ENCODE peak calls at places on chromosomes 16 and 17, in nine cellular contexts. One of them, this sample, is unnamed.

GRCh38 chr17:73595068-73595865 is 49.0 kb downstream of the SDK2 start:
- DNase-seq in ELF-1: peak
- DNase-seq in germinal center: peak
- DNase-seq in EH: peak
- DNase-seq in nephron progenitor cell: peak
- DNase-seq in natural killer cell: no peak
- DNase-seq in posterior cingulate gyrus: peak
- DNase-seq in smooth muscle cell of the brain vasculature: no peak
- DNase-seq in activated CD8-positive, alpha-beta T cell treated with anti-CD3 and anti-CD28 coated beads for 36 hours: peak
- DNase-seq in this sample: no peak

GRCh38 chr16:4918790-4919210 is 18.1 kb downstream of the PPL start:
- DNase-seq in germinal center: no peak
- DNase-seq in smooth muscle cell of the brain vasculature: no peak
- DNase-seq in natural killer cell: no peak
- DNase-seq in ELF-1: peak
- DNase-seq in activated CD8-positive, alpha-beta T cell treated with anti-CD3 and anti-CD28 coated beads for 36 hours: no peak
- DNase-seq in nephron progenitor cell: peak
- DNase-seq in EH: no peak
- DNase-seq in posterior cingulate gyrus: no peak
- DNase-seq in this sample: no peak

GRCh38 chr17:17391575-17392370 is 85.0 kb upstream of the MED9 start:
- DNase-seq in EH: no peak
- DNase-seq in activated CD8-positive, alpha-beta T cell treated with anti-CD3 and anti-CD28 coated beads for 36 hours: peak
- DNase-seq in nephron progenitor cell: no peak
- DNase-seq in natural killer cell: peak
- DNase-seq in germinal center: no peak
- DNase-seq in posterior cingulate gyrus: peak
- DNase-seq in ELF-1: no peak
- DNase-seq in smooth muscle cell of the brain vasculature: no peak
- DNase-seq in this sample: no peak

GRCh38 chr16:83692224-83692623 is 115.6 kb upstream of the HSBP1 start:
- DNase-seq in EH: no peak
- DNase-seq in ELF-1: no peak
- DNase-seq in nephron progenitor cell: no peak
- DNase-seq in natural killer cell: no peak
- DNase-seq in posterior cingulate gyrus: no peak
- DNase-seq in smooth muscle cell of the brain vasculature: no peak
- DNase-seq in activated CD8-positive, alpha-beta T cell treated with anti-CD3 and anti-CD28 coated beads for 36 hours: no peak
- DNase-seq in germinal center: no peak
- DNase-seq in this sample: no peak

GRCh38 chr17:51997723-51998122 is 160.8 kb downstream of the CA10 start:
- DNase-seq in posterior cingulate gyrus: no peak
- DNase-seq in nephron progenitor cell: no peak
- DNase-seq in natural killer cell: no peak
- DNase-seq in germinal center: no peak
- DNase-seq in EH: no peak
- DNase-seq in ELF-1: no peak
- DNase-seq in smooth muscle cell of the brain vasculature: no peak
- DNase-seq in activated CD8-positive, alpha-beta T cell treated with anti-CD3 and anti-CD28 coated beads for 36 hours: no peak
- DNase-seq in this sample: no peak

GRCh38 chr17:9872852-9873251 is 32.2 kb downstream of the RCVRN start:
- DNase-seq in ELF-1: no peak
- DNase-seq in nephron progenitor cell: no peak
- DNase-seq in natural killer cell: no peak
- DNase-seq in germinal center: no peak
- DNase-seq in EH: no peak
- DNase-seq in smooth muscle cell of the brain vasculature: no peak
- DNase-seq in posterior cingulate gyrus: no peak
- DNase-seq in activated CD8-positive, alpha-beta T cell treated with anti-CD3 and anti-CD28 coated beads for 36 hours: no peak
- DNase-seq in this sample: no peak

GRCh38 chr16:11390573-11391495 is 45.6 kb downstream of the RMI2 start:
- DNase-seq in natural killer cell: no peak
- DNase-seq in nephron progenitor cell: peak
- DNase-seq in ELF-1: peak
- DNase-seq in germinal center: no peak
- DNase-seq in smooth muscle cell of the brain vasculature: no peak
- DNase-seq in posterior cingulate gyrus: no peak
- DNase-seq in activated CD8-positive, alpha-beta T cell treated with anti-CD3 and anti-CD28 coated beads for 36 hours: no peak
- DNase-seq in EH: peak
- DNase-seq in this sample: no peak

GRCh38 chr17:76432004-76432403 is 20.9 kb downstream of the UBE2O start:
- DNase-seq in posterior cingulate gyrus: no peak
- DNase-seq in smooth muscle cell of the brain vasculature: no peak
- DNase-seq in ELF-1: no peak
- DNase-seq in natural killer cell: no peak
- DNase-seq in activated CD8-positive, alpha-beta T cell treated with anti-CD3 and anti-CD28 coated beads for 36 hours: no peak
- DNase-seq in nephron progenitor cell: no peak
- DNase-seq in EH: no peak
- DNase-seq in germinal center: no peak
- DNase-seq in this sample: no peak

GRCh38 chr16:87766485-87766797 is 655 bp upstream of the KLHDC4 start:
- DNase-seq in nephron progenitor cell: no peak
- DNase-seq in smooth muscle cell of the brain vasculature: no peak
- DNase-seq in germinal center: no peak
- DNase-seq in posterior cingulate gyrus: no peak
- DNase-seq in natural killer cell: no peak
- DNase-seq in EH: no peak
- DNase-seq in ELF-1: no peak
- DNase-seq in activated CD8-positive, alpha-beta T cell treated with anti-CD3 and anti-CD28 coated beads for 36 hours: no peak
- DNase-seq in this sample: no peak

GRCh38 chr16:87126403-87127025 is 190.7 kb downstream of the C16orf95 start:
- DNase-seq in activated CD8-positive, alpha-beta T cell treated with anti-CD3 and anti-CD28 coated beads for 36 hours: no peak
- DNase-seq in natural killer cell: no peak
- DNase-seq in EH: no peak
- DNase-seq in smooth muscle cell of the brain vasculature: no peak
- DNase-seq in nephron progenitor cell: no peak
- DNase-seq in ELF-1: no peak
- DNase-seq in germinal center: no peak
- DNase-seq in posterior cingulate gyrus: no peak
- DNase-seq in this sample: no peak

GRCh38 chr16:83915491-83915890 is 16.6 kb downstream of the MLYCD start:
- DNase-seq in germinal center: no peak
- DNase-seq in smooth muscle cell of the brain vasculature: no peak
- DNase-seq in natural killer cell: no peak
- DNase-seq in EH: no peak
- DNase-seq in activated CD8-positive, alpha-beta T cell treated with anti-CD3 and anti-CD28 coated beads for 36 hours: no peak
- DNase-seq in nephron progenitor cell: no peak
- DNase-seq in posterior cingulate gyrus: peak
- DNase-seq in ELF-1: no peak
- DNase-seq in this sample: no peak

GRCh38 chr17:20986767-20987510 is 55.9 kb downstream of the USP22 start:
- DNase-seq in natural killer cell: no peak
- DNase-seq in germinal center: no peak
- DNase-seq in ELF-1: peak
- DNase-seq in activated CD8-positive, alpha-beta T cell treated with anti-CD3 and anti-CD28 coated beads for 36 hours: no peak
- DNase-seq in nephron progenitor cell: no peak
- DNase-seq in posterior cingulate gyrus: no peak
- DNase-seq in EH: no peak
- DNase-seq in smooth muscle cell of the brain vasculature: no peak
- DNase-seq in this sample: no peak

GRCh38 chr17:67194134-67194533 is 50.9 kb downstream of the HELZ start:
- DNase-seq in EH: peak
- DNase-seq in ELF-1: no peak
- DNase-seq in germinal center: no peak
- DNase-seq in natural killer cell: no peak
- DNase-seq in activated CD8-positive, alpha-beta T cell treated with anti-CD3 and anti-CD28 coated beads for 36 hours: no peak
- DNase-seq in smooth muscle cell of the brain vasculature: no peak
- DNase-seq in posterior cingulate gyrus: no peak
- DNase-seq in nephron progenitor cell: no peak
- DNase-seq in this sample: no peak

GRCh38 chr16:83552193-83552592 is 255.6 kb upstream of the HSBP1 start:
- DNase-seq in EH: peak
- DNase-seq in germinal center: no peak
- DNase-seq in natural killer cell: no peak
- DNase-seq in smooth muscle cell of the brain vasculature: no peak
- DNase-seq in activated CD8-positive, alpha-beta T cell treated with anti-CD3 and anti-CD28 coated beads for 36 hours: no peak
- DNase-seq in posterior cingulate gyrus: no peak
- DNase-seq in ELF-1: no peak
- DNase-seq in nephron progenitor cell: no peak
- DNase-seq in this sample: no peak

GRCh38 chr17:48231995-48232729 is 124.6 kb downstream of the SNX11 start:
- DNase-seq in smooth muscle cell of the brain vasculature: no peak
- DNase-seq in nephron progenitor cell: no peak
- DNase-seq in germinal center: no peak
- DNase-seq in EH: no peak
- DNase-seq in posterior cingulate gyrus: no peak
- DNase-seq in ELF-1: no peak
- DNase-seq in natural killer cell: no peak
- DNase-seq in activated CD8-positive, alpha-beta T cell treated with anti-CD3 and anti-CD28 coated beads for 36 hours: no peak
- DNase-seq in this sample: no peak

GRCh38 chr16:75218256-75219076 is at the start of gene CTRB1:
- DNase-seq in activated CD8-positive, alpha-beta T cell treated with anti-CD3 and anti-CD28 coated beads for 36 hours: peak
- DNase-seq in ELF-1: no peak
- DNase-seq in smooth muscle cell of the brain vasculature: no peak
- DNase-seq in posterior cingulate gyrus: peak
- DNase-seq in nephron progenitor cell: no peak
- DNase-seq in EH: no peak
- DNase-seq in natural killer cell: no peak
- DNase-seq in germinal center: no peak
- DNase-seq in this sample: no peak

GRCh38 chr17:78318407-78318806 is 41.5 kb downstream of the SOCS3 start:
- DNase-seq in nephron progenitor cell: no peak
- DNase-seq in natural killer cell: no peak
- DNase-seq in smooth muscle cell of the brain vasculature: no peak
- DNase-seq in EH: no peak
- DNase-seq in activated CD8-positive, alpha-beta T cell treated with anti-CD3 and anti-CD28 coated beads for 36 hours: no peak
- DNase-seq in germinal center: no peak
- DNase-seq in ELF-1: no peak
- DNase-seq in posterior cingulate gyrus: no peak
- DNase-seq in this sample: no peak

GRCh38 chr17:50274945-50275221 is 617 bp downstream of the TMEM92 start:
- DNase-seq in smooth muscle cell of the brain vasculature: no peak
- DNase-seq in EH: no peak
- DNase-seq in natural killer cell: no peak
- DNase-seq in posterior cingulate gyrus: no peak
- DNase-seq in activated CD8-positive, alpha-beta T cell treated with anti-CD3 and anti-CD28 coated beads for 36 hours: no peak
- DNase-seq in germinal center: no peak
- DNase-seq in nephron progenitor cell: no peak
- DNase-seq in ELF-1: no peak
- DNase-seq in this sample: no peak

GRCh38 chr17:9811086-9811485 is 10.8 kb downstream of the GSG1L2 start:
- DNase-seq in activated CD8-positive, alpha-beta T cell treated with anti-CD3 and anti-CD28 coated beads for 36 hours: no peak
- DNase-seq in EH: no peak
- DNase-seq in smooth muscle cell of the brain vasculature: no peak
- DNase-seq in germinal center: no peak
- DNase-seq in ELF-1: no peak
- DNase-seq in posterior cingulate gyrus: no peak
- DNase-seq in nephron progenitor cell: no peak
- DNase-seq in natural killer cell: no peak
- DNase-seq in this sample: no peak

GRCh38 chr17:66691644-66692500 is 143.0 kb upstream of the CACNG5 start:
- DNase-seq in germinal center: no peak
- DNase-seq in posterior cingulate gyrus: no peak
- DNase-seq in nephron progenitor cell: no peak
- DNase-seq in smooth muscle cell of the brain vasculature: peak
- DNase-seq in activated CD8-positive, alpha-beta T cell treated with anti-CD3 and anti-CD28 coated beads for 36 hours: no peak
- DNase-seq in ELF-1: no peak
- DNase-seq in natural killer cell: peak
- DNase-seq in EH: peak
- DNase-seq in this sample: no peak

GRCh38 chr17:60106377-60107059 is 27.8 kb upstream of the HEATR6 start:
- DNase-seq in activated CD8-positive, alpha-beta T cell treated with anti-CD3 and anti-CD28 coated beads for 36 hours: no peak
- DNase-seq in natural killer cell: no peak
- DNase-seq in germinal center: peak
- DNase-seq in nephron progenitor cell: no peak
- DNase-seq in smooth muscle cell of the brain vasculature: no peak
- DNase-seq in posterior cingulate gyrus: no peak
- DNase-seq in EH: peak
- DNase-seq in ELF-1: no peak
- DNase-seq in this sample: no peak

GRCh38 chr17:17931159-17931558 is 41.0 kb downstream of the TOM1L2 start:
- DNase-seq in ELF-1: no peak
- DNase-seq in nephron progenitor cell: no peak
- DNase-seq in EH: no peak
- DNase-seq in germinal center: no peak
- DNase-seq in smooth muscle cell of the brain vasculature: no peak
- DNase-seq in posterior cingulate gyrus: no peak
- DNase-seq in activated CD8-positive, alpha-beta T cell treated with anti-CD3 and anti-CD28 coated beads for 36 hours: no peak
- DNase-seq in natural killer cell: no peak
- DNase-seq in this sample: no peak

GRCh38 chr17:38659415-38659814 is 15.3 kb downstream of the EPOP start:
- DNase-seq in germinal center: no peak
- DNase-seq in nephron progenitor cell: no peak
- DNase-seq in activated CD8-positive, alpha-beta T cell treated with anti-CD3 and anti-CD28 coated beads for 36 hours: no peak
- DNase-seq in ELF-1: no peak
- DNase-seq in EH: no peak
- DNase-seq in smooth muscle cell of the brain vasculature: no peak
- DNase-seq in posterior cingulate gyrus: no peak
- DNase-seq in natural killer cell: no peak
- DNase-seq in this sample: no peak

GRCh38 chr16:57462978-57463362 is 491 bp downstream of the POLR2C start:
- DNase-seq in posterior cingulate gyrus: no peak
- DNase-seq in EH: no peak
- DNase-seq in activated CD8-positive, alpha-beta T cell treated with anti-CD3 and anti-CD28 coated beads for 36 hours: no peak
- DNase-seq in germinal center: no peak
- DNase-seq in smooth muscle cell of the brain vasculature: no peak
- DNase-seq in nephron progenitor cell: no peak
- DNase-seq in natural killer cell: no peak
- DNase-seq in ELF-1: no peak
- DNase-seq in this sample: no peak

GRCh38 chr17:74524751-74525725 is 6.2 kb downstream of the CD300LB start:
- DNase-seq in nephron progenitor cell: no peak
- DNase-seq in EH: no peak
- DNase-seq in natural killer cell: no peak
- DNase-seq in posterior cingulate gyrus: no peak
- DNase-seq in activated CD8-positive, alpha-beta T cell treated with anti-CD3 and anti-CD28 coated beads for 36 hours: no peak
- DNase-seq in ELF-1: no peak
- DNase-seq in smooth muscle cell of the brain vasculature: no peak
- DNase-seq in germinal center: peak
- DNase-seq in this sample: no peak

GRCh38 chr16:87982491-87983415 is 31.5 kb downstream of the BANP start:
- DNase-seq in germinal center: no peak
- DNase-seq in EH: no peak
- DNase-seq in natural killer cell: no peak
- DNase-seq in ELF-1: no peak
- DNase-seq in smooth muscle cell of the brain vasculature: no peak
- DNase-seq in posterior cingulate gyrus: no peak
- DNase-seq in nephron progenitor cell: no peak
- DNase-seq in activated CD8-positive, alpha-beta T cell treated with anti-CD3 and anti-CD28 coated beads for 36 hours: no peak
- DNase-seq in this sample: no peak

GRCh38 chr16:12319464-12320030 is 343.0 kb downstream of the SNX29 start:
- DNase-seq in germinal center: no peak
- DNase-seq in smooth muscle cell of the brain vasculature: no peak
- DNase-seq in natural killer cell: no peak
- DNase-seq in activated CD8-positive, alpha-beta T cell treated with anti-CD3 and anti-CD28 coated beads for 36 hours: no peak
- DNase-seq in ELF-1: peak
- DNase-seq in nephron progenitor cell: no peak
- DNase-seq in posterior cingulate gyrus: no peak
- DNase-seq in EH: no peak
- DNase-seq in this sample: no peak

GRCh38 chr16:20940864-20941634 is 40.5 kb downstream of the LYRM1 start:
- DNase-seq in nephron progenitor cell: no peak
- DNase-seq in germinal center: no peak
- DNase-seq in activated CD8-positive, alpha-beta T cell treated with anti-CD3 and anti-CD28 coated beads for 36 hours: peak
- DNase-seq in natural killer cell: no peak
- DNase-seq in EH: no peak
- DNase-seq in smooth muscle cell of the brain vasculature: no peak
- DNase-seq in posterior cingulate gyrus: no peak
- DNase-seq in ELF-1: no peak
- DNase-seq in this sample: no peak

GRCh38 chr16:27600386-27600785 is 50.4 kb downstream of the KATNIP start:
- DNase-seq in EH: no peak
- DNase-seq in posterior cingulate gyrus: no peak
- DNase-seq in activated CD8-positive, alpha-beta T cell treated with anti-CD3 and anti-CD28 coated beads for 36 hours: no peak
- DNase-seq in nephron progenitor cell: no peak
- DNase-seq in natural killer cell: no peak
- DNase-seq in ELF-1: peak
- DNase-seq in germinal center: no peak
- DNase-seq in smooth muscle cell of the brain vasculature: no peak
- DNase-seq in this sample: peak